ENCODE peak calls at places on chromosomes 3 and 15, in four cellular contexts. O is coronary artery; B is natural killer cell; Q is CD8-positive, alpha-beta T cell. T is an unnamed sample.

GRCh38 chr15:31342381-31342780 is 15.7 kb downstream of the KLF13 start:
- DNase-seq in Q (no peak), O (no peak), B (no peak), T (no peak)

GRCh38 chr15:64008177-64008576 is 38.1 kb downstream of the DAPK2 start:
- DNase-seq in B (no peak), O (no peak), Q (no peak), T (no peak)

GRCh38 chr3:69558912-69559311 is 173.0 kb upstream of the FRMD4B start:
- DNase-seq in Q (no peak), B (no peak), O (no peak), T (no peak)

GRCh38 chr3:55446860-55447259 is 40.2 kb downstream of the WNT5A start:
- DNase-seq in Q (no peak), B (no peak), O (no peak), T (no peak)

GRCh38 chr3:13141991-13142412 is 68.8 kb upstream of the IQSEC1 start:
- DNase-seq in O (peak; percentile 56), Q (no peak), B (no peak), T (peak; percentile 69)

GRCh38 chr3:38519651-38520050 is 23.5 kb downstream of the EXOG start:
- DNase-seq in B (no peak), O (no peak), Q (peak; percentile 16), T (no peak)

GRCh38 chr3:195559723-195560409 is 16.7 kb upstream of the PPP1R2 start:
- DNase-seq in Q (no peak), O (no peak), B (no peak), T (no peak)

GRCh38 chr15:49622561-49622960 is 1.7 kb downstream of the DTWD1 start:
- DNase-seq in O (no peak), Q (no peak), B (no peak), T (no peak)

GRCh38 chr3:132435911-132436425 is 18.7 kb downstream of the DNAJC13 start:
- DNase-seq in B (no peak), Q (no peak), O (no peak), T (no peak)

GRCh38 chr15:68335655-68336054 is 58.1 kb downstream of the FEM1B start:
- DNase-seq in B (no peak), Q (no peak), O (no peak), T (no peak)

GRCh38 chr15:68332266-68332665 is 54.7 kb downstream of the FEM1B start:
- DNase-seq in O (no peak), B (no peak), Q (no peak), T (no peak)

GRCh38 chr15:68335251-68335650 is 57.7 kb downstream of the FEM1B start:
- DNase-seq in O (peak; percentile 90), B (no peak), Q (no peak), T (no peak)

GRCh38 chr15:68333775-68334470 is 56.4 kb downstream of the FEM1B start:
- DNase-seq in B (no peak), O (no peak), Q (no peak), T (no peak)

DNA sequence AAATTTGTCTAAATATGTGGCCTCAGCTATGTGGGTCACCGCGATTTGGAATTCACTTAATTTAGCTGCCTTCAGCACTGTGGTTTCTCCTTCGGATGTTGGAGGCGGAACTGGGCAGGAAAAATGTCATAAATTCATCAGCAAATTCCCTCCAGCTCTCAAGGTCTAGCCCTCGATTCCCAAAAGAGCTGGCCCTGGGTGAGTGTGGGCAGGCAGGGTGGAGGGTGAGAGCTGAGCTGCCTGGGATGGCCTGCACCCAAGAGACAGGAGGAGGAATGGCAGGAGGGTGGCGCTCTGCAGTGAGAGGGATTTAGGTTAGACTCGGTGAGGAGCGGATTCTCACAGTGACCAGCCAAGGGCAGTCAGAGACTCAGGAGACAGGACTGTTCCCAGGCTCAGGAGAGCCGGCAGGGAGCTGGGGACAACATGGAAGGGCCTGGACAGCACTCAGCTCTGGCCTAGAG is 57.1 kb downstream of the FEM1B start:
- DNase-seq in O (peak; percentile 89), Q (no peak), B (no peak), T (no peak)
- TF ChIP-seq CTCF in O (no peak), Q (no peak), B (no peak), T (no peak)

GRCh38 chr3:129038121-129038855 is 22.3 kb upstream of the GP9 start:
- DNase-seq in B (no peak), Q (no peak), O (no peak), T (no peak)

GRCh38 chr3:129039271-129040038 is 21.1 kb upstream of the GP9 start:
- DNase-seq in B (no peak), Q (no peak), O (no peak), T (no peak)

GRCh38 chr3:129037093-129037419 is 23.5 kb upstream of the GP9 start:
- DNase-seq in Q (no peak), B (no peak), O (no peak), T (no peak)

GRCh38 chr3:129040579-129041300 is 19.8 kb upstream of the GP9 start:
- DNase-seq in O (no peak), B (no peak), Q (no peak), T (no peak)

GRCh38 chr3:129040039-129040336 is 20.6 kb upstream of the GP9 start:
- DNase-seq in O (no peak), B (no peak), Q (no peak), T (no peak)
- TF ChIP-seq CTCF in O (no peak), B (no peak), Q (no peak), T (no peak)

DNA sequence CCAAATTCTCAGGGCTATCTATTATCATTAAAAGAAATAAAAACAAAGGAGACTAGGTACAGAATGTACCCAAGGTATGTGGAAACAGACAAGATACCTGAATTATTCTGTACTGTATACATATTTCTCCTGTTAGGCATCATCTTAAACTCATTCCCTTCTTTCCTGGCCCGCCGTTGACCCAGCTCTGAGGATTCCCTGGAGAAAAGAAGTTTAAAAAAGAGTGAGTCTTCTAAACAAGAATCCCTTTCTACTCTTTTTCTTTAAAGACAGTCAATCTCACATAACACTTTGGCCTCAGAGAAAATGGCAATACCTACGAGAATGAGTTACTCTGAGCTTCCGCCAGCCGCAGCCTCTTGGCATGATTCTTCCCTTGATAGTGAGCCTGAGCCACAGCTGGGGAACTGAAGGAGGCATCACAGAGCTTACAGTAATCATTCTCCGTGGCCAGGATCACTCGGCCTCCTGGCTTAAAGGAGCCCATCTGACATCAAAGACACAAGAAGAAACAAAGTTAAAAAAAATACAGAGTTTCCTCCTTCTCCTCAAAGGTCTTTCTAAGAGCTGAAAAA is 44.2 kb downstream of the ZMAT3 start:
- DNase-seq in B (no peak), O (no peak), Q (no peak), T (no peak)
- TF ChIP-seq CTCF in B (no peak), O (no peak), Q (no peak), T (no peak)

GRCh38 chr15:28881170-28881569 is 4.6 kb upstream of the APBA2 start:
- DNase-seq in Q (no peak), O (no peak), B (no peak), T (no peak)
- TF ChIP-seq CTCF in Q (no peak), O (no peak), B (no peak), T (no peak)

GRCh38 chr15:73685981-73686380 is 1.8 kb downstream of the CD276 start:
- DNase-seq in B (no peak), Q (no peak), O (no peak), T (no peak)

GRCh38 chr15:73685561-73685960 is 1.4 kb downstream of the CD276 start:
- DNase-seq in O (no peak), Q (no peak), B (no peak), T (no peak)

GRCh38 chr15:73683624-73684536 is at the start of gene CD276:
- DNase-seq in B (no peak), Q (no peak), O (peak; percentile 83), T (peak; percentile 68)

GRCh38 chr15:73688455-73688854 is 4.3 kb downstream of the CD276 start:
- DNase-seq in B (no peak), O (no peak), Q (no peak), T (no peak)

GRCh38 chr15:73686781-73687256 is 2.6 kb downstream of the CD276 start:
- DNase-seq in O (no peak), Q (no peak), B (no peak), T (no peak)
- TF ChIP-seq CTCF in O (no peak), Q (no peak), B (no peak), T (no peak)

GRCh38 chr15:65841121-65841930 is 28.0 kb upstream of the RAB11A start:
- DNase-seq in B (no peak), Q (no peak), O (no peak), T (no peak)

GRCh38 chr15:65836665-65837064 is 32.6 kb upstream of the RAB11A start:
- DNase-seq in O (no peak), B (no peak), Q (no peak), T (no peak)

GRCh38 chr15:65837301-65838283 is 31.7 kb upstream of the RAB11A start:
- DNase-seq in B (no peak), O (no peak), Q (no peak), T (no peak)

GRCh38 chr15:65839985-65840384 is 29.3 kb upstream of the RAB11A start:
- DNase-seq in B (no peak), Q (no peak), O (no peak), T (no peak)

GRCh38 chr15:65839354-65839901 is 29.9 kb upstream of the RAB11A start:
- DNase-seq in O (no peak), B (no peak), Q (no peak), T (no peak)
- TF ChIP-seq CTCF in O (no peak), B (no peak), Q (no peak), T (no peak)

DNA sequence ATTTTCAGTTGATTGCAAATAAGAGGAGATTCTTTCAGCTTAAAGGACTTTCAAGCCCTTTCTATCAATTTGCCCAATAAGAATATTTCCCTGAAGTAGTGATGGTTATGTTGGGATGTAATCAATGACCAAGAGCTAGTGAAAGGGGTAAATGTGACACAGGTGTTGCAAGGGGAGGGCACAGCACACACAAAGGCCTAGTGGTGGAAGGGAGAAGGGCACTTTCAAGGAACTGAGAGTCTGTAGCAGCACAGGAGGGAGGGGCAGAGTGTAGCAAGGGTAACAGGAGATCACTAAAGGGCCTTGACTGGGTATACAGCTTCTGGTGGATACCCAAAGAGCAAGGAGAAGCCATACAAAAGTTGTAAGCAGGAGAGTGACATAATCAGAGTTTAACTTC is 217.8 kb upstream of the ARHGEF26 start:
- DNase-seq in O (no peak), Q (no peak), B (no peak), T (no peak)
- TF ChIP-seq CTCF in O (no peak), Q (no peak), B (no peak), T (no peak)

DNA sequence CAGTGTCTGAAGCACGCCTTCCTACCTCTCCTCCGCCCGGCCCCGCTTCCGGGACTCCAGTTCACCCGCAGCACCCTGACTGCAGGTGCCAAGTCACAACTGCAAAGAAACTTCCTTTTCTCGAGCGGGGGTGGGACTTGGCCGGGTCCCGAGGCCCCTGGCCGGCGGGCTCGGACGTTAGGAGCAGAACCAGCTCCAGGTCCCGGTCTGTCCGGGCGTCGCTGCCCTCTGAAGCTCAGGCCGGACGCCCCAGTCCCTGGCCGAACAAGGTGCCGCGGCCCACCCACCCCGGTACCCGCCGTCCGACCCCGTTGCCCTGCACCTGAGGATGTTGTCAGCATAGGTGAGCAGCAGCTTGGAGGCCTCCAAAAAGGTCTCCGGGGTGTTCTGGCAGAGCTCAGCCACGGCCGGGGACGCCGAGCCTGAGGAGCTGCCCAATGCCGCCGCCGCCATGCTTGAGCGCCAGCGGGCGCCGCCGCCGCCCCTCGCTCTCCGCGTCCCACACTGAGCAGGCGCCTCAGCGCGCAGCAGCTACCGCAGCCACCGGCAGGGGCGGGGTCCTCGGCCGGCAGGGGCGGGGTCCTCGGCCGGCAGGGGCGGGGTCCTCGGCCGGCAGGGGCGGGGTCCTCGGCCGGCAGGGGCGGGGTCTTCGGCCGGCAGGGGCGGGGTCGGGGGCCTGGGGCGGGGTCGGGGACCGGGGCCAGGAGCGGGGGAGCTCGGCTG is at the start of gene NGLY1:
- DNase-seq in B (peak; percentile 80), Q (peak; percentile 81), O (peak; percentile 85), T (peak; percentile 82)
- TF ChIP-seq CTCF in B (no peak), Q (no peak), O (peak; percentile 16), T (peak; percentile 26)

T was measured in progenitor cell of endocrine pancreas.